ENCODE peak calls at places on chromosomes 7 and 10, in seven cellular contexts. V is Panc1, F is K562, O is HCT116, L is H1, Q is GM12878, W is SK-N-SH. E is an unnamed sample.

GRCh38 chr10:104892879-104893278 is 251.8 kb downstream of the SORCS3 start:
- DNase-seq in V (no peak), F (no peak), O (no peak), L (no peak), Q (no peak), W (no peak), E (no peak)

GRCh38 chr10:48782321-48782720 is 97.6 kb downstream of the WDFY4 start:
- DNase-seq in V (no peak), F (no peak), O (no peak), L (peak; percentile 26), Q (no peak), W (no peak), E (no peak)

GRCh38 chr10:31096161-31096560 is 64.5 kb upstream of the ZNF438 start:
- DNase-seq in V (no peak), F (no peak), O (no peak), L (peak; percentile 14), Q (no peak), W (peak; percentile 37), E (no peak)

GRCh38 chr7:11128500-11128899 is 154.8 kb downstream of the PHF14 start:
- DNase-seq in V (no peak), F (no peak), O (no peak), L (no peak), Q (no peak), W (no peak), E (no peak)

GRCh38 chr7:1920266-1920681 is 250.2 kb downstream of the ELFN1 start:
- DNase-seq in V (no peak), F (no peak), O (no peak), L (no peak), Q (no peak), W (no peak), E (no peak)

GRCh38 chr10:51510231-51510630 is 189.2 kb downstream of the CSTF2T start:
- DNase-seq in V (no peak), F (no peak), O (no peak), L (no peak), Q (no peak), W (no peak), E (no peak)

GRCh38 chr7:35894721-35895120 is 93.9 kb downstream of the SEPTIN7 start:
- DNase-seq in V (no peak), F (no peak), O (no peak), L (no peak), Q (no peak), W (no peak), E (no peak)

GRCh38 chr7:133053321-133053891 is 28.5 kb downstream of the CHCHD3 start:
- DNase-seq in V (peak; percentile 96), F (no peak), O (no peak), L (no peak), Q (no peak), W (no peak), E (no peak)

GRCh38 chr10:106573106-106573505 is 591.4 kb downstream of the SORCS1 start:
- DNase-seq in V (no peak), F (no peak), O (no peak), L (no peak), Q (no peak), W (no peak), E (no peak)

GRCh38 chr7:157027568-157028527 is 17.4 kb upstream of the MNX1 start:
- DNase-seq in V (no peak), F (no peak), O (no peak), L (no peak), Q (no peak), W (peak; percentile 10), E (no peak)

GRCh38 chr10:1137499-1138163 is 81.4 kb downstream of the WDR37 start:
- DNase-seq in V (no peak), F (no peak), O (no peak), L (peak; percentile 40), Q (no peak), W (no peak), E (no peak)

GRCh38 chr7:110407706-110408105 is 683.2 kb upstream of the LRRN3 start:
- DNase-seq in V (no peak), F (no peak), O (no peak), L (no peak), Q (no peak), W (no peak), E (no peak)

GRCh38 chr10:128915630-128916029 is 551.4 kb upstream of the MGMT start:
- DNase-seq in V (no peak), F (no peak), O (no peak), L (no peak), Q (no peak), W (no peak), E (no peak)

GRCh38 chr7:157963526-157963925 is 624.1 kb downstream of the PTPRN2 start:
- DNase-seq in V (no peak), F (no peak), O (no peak), L (no peak), Q (no peak), W (no peak), E (no peak)

GRCh38 chr10:17249820-17250219 is 21.8 kb downstream of the VIM start:
- DNase-seq in V (no peak), F (peak; percentile 20), O (peak; percentile 29), L (no peak), Q (no peak), W (peak; percentile 12), E (no peak)

GRCh38 chr10:25493122-25493893 is 318.5 kb downstream of the GPR158 start:
- DNase-seq in V (peak; percentile 30), F (peak; percentile 67), O (peak; percentile 50), L (no peak), Q (no peak), W (peak; percentile 22), E (no peak)

GRCh38 chr10:124737221-124737620 is 7.0 kb downstream of the FAM53B start:
- DNase-seq in V (no peak), F (no peak), O (no peak), L (peak; percentile 41), Q (no peak), W (no peak), E (no peak)

GRCh38 chr7:105815580-105815979 is 60.8 kb downstream of the ATXN7L1 start:
- DNase-seq in V (no peak), F (no peak), O (no peak), L (no peak), Q (no peak), W (no peak), E (no peak)

GRCh38 chr10:130858626-130859025 is 452.9 kb downstream of the TCERG1L start:
- DNase-seq in V (no peak), F (no peak), O (no peak), L (peak; percentile 19), Q (no peak), W (no peak), E (no peak)

GRCh38 chr7:23012186-23012585 is 1.7 kb downstream of the HYCC1 start:
- DNase-seq in V (no peak), F (no peak), O (no peak), L (no peak), Q (no peak), W (no peak), E (no peak)

GRCh38 chr7:64599341-64599740 is 36.5 kb upstream of the ZNF680 start:
- DNase-seq in V (no peak), F (no peak), O (no peak), L (no peak), Q (no peak), W (no peak), E (peak; percentile 44)

GRCh38 chr7:82166666-82167065 is 276.9 kb downstream of the CACNA2D1 start:
- DNase-seq in V (no peak), F (no peak), O (no peak), L (no peak), Q (no peak), W (no peak), E (no peak)

GRCh38 chr10:78605800-78606350 is 462.9 kb upstream of the ZMIZ1 start:
- DNase-seq in V (peak; percentile 18), F (no peak), O (peak; percentile 24), L (no peak), Q (no peak), W (no peak), E (peak; percentile 55)

GRCh38 chr7:16484453-16485158 is 19.1 kb upstream of the SOSTDC1 start:
- DNase-seq in V (peak; percentile 67), F (no peak), O (peak; percentile 95), L (no peak), Q (no peak), W (no peak), E (peak; percentile 76)

GRCh38 chr7:12490105-12490688 is 80.3 kb upstream of the SCIN start:
- DNase-seq in V (no peak), F (peak; percentile 32), O (peak; percentile 29), L (no peak), Q (no peak), W (peak; percentile 59), E (peak; percentile 5)

GRCh38 chr7:55066938-55067337 is 48.1 kb downstream of the EGFR start:
- DNase-seq in V (no peak), F (no peak), O (no peak), L (no peak), Q (no peak), W (no peak), E (no peak)

GRCh38 chr7:55063633-55064032 is 44.8 kb downstream of the EGFR start:
- DNase-seq in V (no peak), F (no peak), O (no peak), L (no peak), Q (no peak), W (no peak), E (no peak)

GRCh38 chr7:55065511-55066229 is 46.9 kb downstream of the EGFR start:
- DNase-seq in V (peak; percentile 95), F (no peak), O (peak; percentile 83), L (no peak), Q (peak; percentile 38), W (no peak), E (peak; percentile 82)

GRCh38 chr7:55066479-55066878 is 47.7 kb downstream of the EGFR start:
- DNase-seq in V (no peak), F (no peak), O (no peak), L (no peak), Q (no peak), W (no peak), E (peak; percentile 50)

DNA sequence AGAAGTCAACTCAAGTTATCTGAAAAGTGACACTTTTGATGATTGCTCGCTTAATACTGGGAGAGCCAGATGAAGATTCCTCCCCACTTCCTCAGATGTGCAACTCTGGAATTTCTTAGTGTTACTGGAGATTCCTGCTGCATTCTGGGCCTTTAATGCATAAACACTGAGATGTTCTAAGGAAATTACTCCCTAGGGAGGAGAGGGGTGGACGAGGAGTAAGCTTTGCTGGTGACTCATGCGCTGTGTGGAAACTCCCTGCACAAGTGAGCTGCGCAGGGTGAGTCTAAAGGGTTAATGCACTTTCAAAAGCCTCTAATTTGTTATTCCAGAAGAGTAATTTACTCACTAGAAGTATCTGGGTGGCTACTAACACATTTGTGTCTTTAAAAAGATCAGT is 46.3 kb downstream of the EGFR start:
- DNase-seq in V (peak; percentile 89), F (no peak), O (peak; percentile 83), L (no peak), Q (peak; percentile 31), W (no peak), E (no peak)
- TF ChIP-seq SIN3A in V (no peak), F (no peak), O (no peak), L (no peak), Q (no peak), W (peak; percentile 16), E (no peak)

GRCh38 chr10:64170791-64171190 is 649.6 kb downstream of the REEP3 start:
- DNase-seq in V (no peak), F (no peak), O (no peak), L (no peak), Q (no peak), W (no peak), E (no peak)
- TF ChIP-seq SIN3A in V (no peak), F (no peak), O (no peak), L (no peak), Q (no peak), W (no peak), E (no peak)

GRCh38 chr10:117345143-117345542 is 30.1 kb downstream of the PDZD8 start:
- DNase-seq in V (no peak), F (no peak), O (no peak), L (no peak), Q (no peak), W (no peak), E (no peak)
- TF ChIP-seq SIN3A in V (no peak), F (no peak), O (no peak), L (no peak), Q (no peak), W (no peak), E (no peak)

GRCh38 chr7:369981-370621 is 80.1 kb downstream of the FOXL3 start:
- DNase-seq in V (no peak), F (no peak), O (no peak), L (peak; percentile 59), Q (no peak), W (no peak), E (no peak)
- TF ChIP-seq SIN3A in V (no peak), F (no peak), O (no peak), L (no peak), Q (no peak), W (no peak), E (no peak)